ENCODE peak calls at places on chromosomes 12 and 14, in four cellular contexts. X is HepG2, S is transverse colon, V is sigmoid colon. H is an unnamed sample. For H3K36me3, the result is how much of the 10 kb centered on the place peaks cover.

GRCh38 chr14:67503331-67503730 is 14.8 kb upstream of the TMEM229B start:
- DNase-seq in X (no peak), V (no peak), S (no peak), H (no peak)

GRCh38 chr12:47312147-47312546 is 232.4 kb upstream of the AMIGO2 start:
- DNase-seq in V (no peak), X (no peak), S (no peak), H (no peak)

GRCh38 chr14:69574266-69574953 is at the start of gene CCDC177:
- DNase-seq in S (peak), X (peak), V (no peak), H (peak)

GRCh38 chr14:24315807-24316596 is 4.7 kb downstream of the LTB4R start:
- DNase-seq in V (no peak), S (peak), X (peak), H (peak)

GRCh38 chr14:80587096-80587724 is 354.3 kb downstream of the CEP128 start:
- DNase-seq in V (no peak), X (peak), S (no peak), H (no peak)

GRCh38 chr14:74638066-74638465 is 26.0 kb upstream of the LTBP2 start:
- DNase-seq in X (no peak), V (no peak), S (no peak), H (no peak)

GRCh38 chr14:35387209-35387608 is 17.3 kb downstream of the NFKBIA start:
- DNase-seq in S (no peak), X (no peak), V (no peak), H (no peak)

GRCh38 chr14:33282811-33283210 is 344.1 kb downstream of the NPAS3 start:
- DNase-seq in V (no peak), X (no peak), S (no peak), H (no peak)

GRCh38 chr12:45725631-45726593 is 3.6 kb upstream of the ARID2 start:
- DNase-seq in X (peak), S (peak), V (no peak), H (no peak)

GRCh38 chr12:125187780-125188741 is 122.8 kb downstream of the AACS start:
- DNase-seq in S (no peak), V (no peak), X (no peak), H (no peak)

GRCh38 chr14:76782115-76782884 is 21.0 kb downstream of the VASH1 start:
- DNase-seq in S (no peak), V (peak), X (no peak), H (no peak)

GRCh38 chr14:33342299-33342974 is 403.8 kb downstream of the NPAS3 start:
- DNase-seq in X (no peak), V (no peak), S (no peak), H (no peak)

GRCh38 chr14:52863339-52863700 is 71.9 kb upstream of the GNPNAT1 start:
- DNase-seq in S (no peak), X (no peak), V (no peak), H (no peak)

GRCh38 chr14:74720526-74720925 is 7.6 kb downstream of the FCF1 start:
- DNase-seq in V (no peak), X (no peak), S (no peak), H (no peak)

GRCh38 chr12:57754411-57755193 is at the start of gene MARCHF9:
- DNase-seq in V (peak), S (peak), X (no peak), H (peak)

GRCh38 chr12:122983789-122984515 is 3.5 kb downstream of the ARL6IP4 start:
- DNase-seq in S (no peak), V (no peak), X (peak), H (no peak)

GRCh38 chr12:122986258-122986871 is 5.9 kb downstream of the ARL6IP4 start:
- DNase-seq in S (no peak), X (no peak), V (no peak), H (no peak)

GRCh38 chr12:122982963-122983788 is 2.7 kb downstream of the ARL6IP4 start:
- DNase-seq in S (no peak), V (no peak), X (no peak), H (no peak)

GRCh38 chr12:122985590-122986257 is 5.2 kb downstream of the ARL6IP4 start:
- DNase-seq in V (no peak), X (no peak), S (no peak), H (no peak)

GRCh38 chr12:122984612-122985358 is 4.3 kb downstream of the ARL6IP4 start:
- DNase-seq in V (no peak), S (no peak), X (peak), H (peak)
- H3K36me3 ChIP-seq in V (under half), S (under half), X (under half), H (half or more)

GRCh38 chr12:103858335-103858734 is 17.3 kb upstream of the NT5DC3 start:
- DNase-seq in X (no peak), S (no peak), V (no peak), H (no peak)

GRCh38 chr12:103855036-103855712 is 14.1 kb upstream of the NT5DC3 start:
- DNase-seq in S (no peak), V (no peak), X (peak), H (no peak)

GRCh38 chr12:103855896-103856657 is 15.0 kb upstream of the NT5DC3 start:
- DNase-seq in V (no peak), X (no peak), S (no peak), H (no peak)

GRCh38 chr12:103857164-103857563 is 16.1 kb upstream of the NT5DC3 start:
- DNase-seq in S (no peak), V (no peak), X (peak), H (no peak)

GRCh38 chr12:103858953-103859601 is 18.0 kb upstream of the NT5DC3 start:
- DNase-seq in X (peak), V (peak), S (peak), H (no peak)
- TF ChIP-seq POLR2AphosphoS5 in X (no peak), V (peak), S (peak), H (no peak)

GRCh38 chr12:87779858-87780498 is 249.2 kb downstream of the C12orf50 start:
- DNase-seq in V (no peak), X (no peak), S (no peak), H (no peak)
- TF ChIP-seq POLR2A in V (no peak), X (no peak), S (no peak), H (no peak)

DNA sequence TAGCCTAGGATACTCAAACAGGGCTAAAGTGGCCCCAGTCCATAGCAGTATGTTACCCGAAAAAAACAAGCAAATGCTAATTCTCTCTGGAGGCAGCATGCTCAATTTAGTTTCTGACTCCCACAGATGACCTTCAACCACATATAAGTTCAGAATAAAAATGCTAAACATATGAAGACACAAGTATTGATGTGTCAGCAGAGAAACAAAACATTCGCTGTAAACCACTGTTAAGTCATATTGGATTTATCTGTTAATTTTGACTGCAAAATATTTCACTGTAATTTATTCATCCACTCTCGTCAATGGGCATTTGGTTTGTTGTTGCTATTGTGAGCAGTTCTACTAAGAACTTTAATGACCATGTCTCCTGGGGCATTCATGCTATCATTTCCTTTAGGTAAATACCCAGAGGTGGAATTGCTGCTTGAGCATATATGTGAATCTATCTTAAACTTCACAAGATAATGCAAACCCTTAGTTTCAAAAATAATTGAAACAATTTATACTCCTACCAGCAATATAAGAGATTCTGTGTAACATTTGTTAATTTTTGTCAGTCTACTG is 36.5 kb downstream of the WBP11 start:
- DNase-seq in S (no peak), X (no peak), V (no peak), H (no peak)
- H3K36me3 ChIP-seq in S (under half), X (under half), V (under half), H (under half)

DNA sequence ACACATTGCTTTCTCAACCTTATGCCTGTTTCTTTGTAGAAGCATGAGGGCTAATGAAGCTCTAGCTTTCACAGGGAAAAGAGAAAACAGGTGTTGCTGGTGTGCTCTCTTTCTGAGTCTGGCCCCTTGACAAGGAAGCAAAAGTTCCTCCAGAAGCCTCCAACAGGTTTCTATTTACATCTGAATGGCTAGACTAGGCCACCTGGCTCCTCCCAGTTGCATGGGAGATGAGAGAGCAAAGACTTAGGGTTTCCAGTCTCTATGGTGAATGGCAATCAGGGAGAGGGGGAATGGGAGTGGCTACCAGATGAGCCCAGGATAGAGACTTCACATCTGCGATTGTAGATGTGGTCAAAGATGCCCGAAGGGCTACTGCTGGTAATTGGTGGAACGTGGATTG is 138.1 kb upstream of the PLXNC1 start:
- DNase-seq in S (no peak), V (no peak), X (no peak), H (no peak)
- TF ChIP-seq POLR2AphosphoS5 in S (no peak), V (no peak), X (no peak), H (no peak)

DNA sequence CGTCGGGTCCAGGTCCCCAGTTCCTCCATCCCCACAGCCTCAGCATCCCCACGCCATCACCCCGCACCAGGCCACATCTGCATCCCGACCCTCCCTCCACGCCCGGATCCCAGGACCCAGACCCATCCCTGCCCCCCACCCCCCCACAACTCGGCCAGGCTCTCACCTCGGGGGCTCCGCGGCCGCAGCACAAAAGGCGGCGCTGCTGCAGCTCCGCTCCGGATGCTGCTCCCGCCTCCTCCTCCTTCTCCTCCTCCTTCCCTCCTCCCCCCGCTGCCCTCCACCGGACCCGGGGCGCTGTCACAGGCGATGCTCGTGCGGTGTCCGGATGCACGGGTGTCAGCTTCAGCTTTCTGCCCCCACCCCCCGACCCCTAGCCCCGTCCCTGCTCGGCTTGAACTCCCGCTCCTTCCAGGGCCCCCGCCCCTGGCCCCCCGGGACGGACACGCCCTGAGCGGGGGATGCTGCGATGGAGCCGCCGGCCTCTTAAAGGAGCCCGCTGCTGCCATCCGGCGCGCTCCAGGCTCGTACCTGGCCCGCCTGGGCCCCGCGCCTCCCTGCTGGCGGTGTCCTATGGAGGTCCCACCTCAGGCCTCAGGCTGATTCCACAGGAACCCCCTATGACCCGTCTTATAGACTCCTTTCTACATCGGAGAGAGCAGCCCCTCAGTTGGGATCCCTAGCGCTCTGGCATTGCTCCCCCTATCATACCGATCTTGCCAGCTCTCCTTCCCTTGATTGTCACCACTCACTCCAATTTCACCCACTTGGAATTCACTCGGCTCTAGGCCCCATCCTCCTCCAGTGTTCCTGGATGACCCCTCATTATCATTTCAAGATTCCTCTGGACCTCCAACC is at the start of gene MAP3K12:
- DNase-seq in X (no peak), S (peak), V (peak), H (peak)
- TF ChIP-seq POLR2A in X (no peak), S (no peak), V (no peak), H (no peak)

GRCh38 chr14:51253880-51254279 is 13.8 kb downstream of the TMX1 start:
- DNase-seq in V (no peak), X (no peak), S (no peak), H (no peak)

GRCh38 chr14:51248041-51248987 is 8.3 kb downstream of the TMX1 start:
- DNase-seq in X (no peak), S (no peak), V (no peak), H (no peak)

GRCh38 chr14:51246032-51246431 is 6.0 kb downstream of the TMX1 start:
- DNase-seq in S (no peak), X (no peak), V (no peak), H (no peak)

GRCh38 chr14:51251486-51251885 is 11.4 kb downstream of the TMX1 start:
- DNase-seq in S (no peak), V (no peak), X (no peak), H (no peak)
- H3K36me3 ChIP-seq in S (under half), V (under half), X (half or more), H (under half)

DNA sequence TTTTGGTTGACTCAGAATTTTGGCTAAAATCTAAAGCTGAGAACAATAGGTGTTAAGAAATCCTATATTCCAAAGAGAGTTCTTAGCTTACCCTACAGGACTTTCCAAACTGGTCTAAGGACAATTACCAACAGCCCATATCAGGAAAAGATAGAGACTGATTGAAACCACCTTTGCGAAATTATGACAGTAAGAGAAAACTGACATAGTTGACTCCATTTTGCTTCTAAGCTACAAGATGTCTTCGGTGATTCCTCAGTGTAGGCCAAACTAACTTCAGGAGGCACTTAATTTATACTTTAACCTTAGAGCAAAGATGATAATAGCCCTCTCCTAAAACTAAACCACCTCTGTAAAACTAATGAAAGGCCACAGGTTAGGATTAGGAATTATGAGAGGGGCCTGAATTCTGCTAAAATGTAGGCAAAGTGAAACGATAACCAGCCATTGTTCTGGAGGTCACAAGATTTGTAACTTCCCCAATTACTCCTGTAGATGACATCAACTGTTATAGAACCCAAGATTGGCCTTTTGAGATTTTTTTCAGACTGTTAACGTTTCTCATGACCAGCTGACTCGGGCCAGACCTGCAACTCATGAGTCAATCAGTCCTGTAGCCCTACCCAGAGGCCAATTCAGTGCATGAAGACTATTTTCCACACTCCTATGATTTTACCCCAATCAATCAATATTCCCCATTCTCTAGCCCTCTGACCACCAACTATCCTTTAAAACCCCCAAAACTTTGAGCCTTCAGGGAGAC is 43.0 kb downstream of the KLRG1 start:
- DNase-seq in X (no peak), V (no peak), S (no peak), H (no peak)
- TF ChIP-seq POLR2AphosphoS5 in X (no peak), V (no peak), S (no peak), H (no peak)